ENCODE peak calls at places on chromosome 10, in ten cellular contexts. R, Y, J, K, M, U, L, Z, W and A are unnamed samples.

GRCh38 chr10:111079241-111079760 is 2.5 kb downstream of the ADRA2A start:
- DNase-seq in K (no peak), Z (no peak), M (no peak), U (no peak), J (no peak), W (no peak), R (no peak), Y (no peak), L (no peak), A (no peak)

GRCh38 chr10:13977861-13978843 is 352.6 kb downstream of the FRMD4A start:
- DNase-seq in W (peak), R (peak), U (no peak), K (no peak), Z (no peak), M (no peak), Y (no peak), L (peak), J (no peak), A (peak)

GRCh38 chr10:85650791-85651506 is 715.6 kb downstream of the GRID1 start:
- DNase-seq in L (no peak), U (no peak), J (no peak), W (no peak), Z (no peak), M (no peak), R (no peak), Y (no peak), K (no peak), A (no peak)

GRCh38 chr10:58531084-58531695 is 18.5 kb downstream of the BICC1 start:
- DNase-seq in M (peak), U (peak), R (peak), W (peak), L (peak), K (peak), Z (no peak), Y (peak), J (peak), A (peak)

GRCh38 chr10:89738551-89739209 is 37.3 kb downstream of the KIF20B start:
- DNase-seq in R (no peak), Y (no peak), K (peak), M (no peak), L (no peak), W (no peak), U (no peak), J (no peak), Z (no peak), A (no peak)

GRCh38 chr10:81215498-81215897 is 659.5 kb upstream of the NRG3 start:
- DNase-seq in U (no peak), Z (no peak), W (peak), J (no peak), K (no peak), M (no peak), R (no peak), Y (no peak), L (no peak), A (no peak)

GRCh38 chr10:71281646-71282322 is 37.3 kb upstream of the SLC29A3 start:
- DNase-seq in W (no peak), Y (no peak), M (no peak), K (no peak), J (no peak), U (no peak), Z (no peak), L (no peak), R (no peak), A (no peak)

GRCh38 chr10:125661942-125662515 is 20.9 kb downstream of the TEX36 start:
- DNase-seq in M (no peak), Z (no peak), W (peak), Y (no peak), R (peak), K (no peak), L (peak), J (no peak), U (peak), A (peak)

DNA sequence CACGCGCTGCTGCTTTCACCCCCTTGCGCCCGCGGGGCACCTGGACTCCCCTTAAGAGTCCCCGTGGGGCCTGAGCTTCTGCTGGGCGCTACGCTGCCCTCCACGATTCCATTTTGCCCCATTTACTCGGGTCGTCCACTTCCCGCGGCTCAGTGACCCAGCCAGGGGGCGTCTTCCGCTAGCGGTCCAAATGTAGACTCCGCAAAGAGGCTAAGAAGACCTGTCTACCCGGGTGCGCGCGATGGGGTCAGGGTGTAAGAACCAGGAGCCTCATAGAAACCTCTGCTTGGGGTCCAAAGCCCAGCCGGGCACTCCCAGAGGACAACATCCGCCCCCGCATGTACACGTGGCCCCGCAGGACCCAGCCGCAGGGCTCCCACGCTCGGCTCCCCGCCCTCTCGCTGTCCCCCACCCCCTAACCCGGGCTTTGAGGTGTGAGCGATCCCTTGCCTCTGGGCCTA is 5.2 kb upstream of the HMX2 start:
- DNase-seq in W (no peak), J (no peak), Y (no peak), L (no peak), M (no peak), Z (no peak), U (no peak), K (no peak), R (no peak), A (no peak)
- TF ChIP-seq CTCF in W (no peak), J (no peak), Y (no peak), L (no peak), M (no peak), Z (no peak), U (no peak), K (no peak), R (no peak), A (no peak)

GRCh38 chr10:100969175-100970075 is at the start of gene SEMA4G:
- DNase-seq in K (peak), Z (peak), M (peak), R (peak), Y (no peak), U (peak), L (peak), W (peak), J (no peak), A (peak)

GRCh38 chr10:100967332-100967731 is 2.0 kb upstream of the SEMA4G start:
- DNase-seq in Z (no peak), L (no peak), W (no peak), U (no peak), Y (no peak), J (no peak), M (no peak), R (no peak), K (no peak), A (no peak)

GRCh38 chr10:100966887-100967286 is 2.4 kb upstream of the SEMA4G start:
- DNase-seq in L (no peak), W (no peak), U (no peak), Y (no peak), K (no peak), J (no peak), R (no peak), M (no peak), Z (no peak), A (no peak)

GRCh38 chr10:100968839-100969174 is 497 bp upstream of the SEMA4G start:
- DNase-seq in K (no peak), Y (no peak), M (no peak), W (no peak), U (no peak), L (no peak), J (no peak), R (no peak), Z (no peak), A (no peak)

GRCh38 chr10:100968037-100968736 is 1.1 kb upstream of the SEMA4G start:
- DNase-seq in J (no peak), Y (no peak), Z (no peak), W (no peak), L (no peak), R (no peak), U (no peak), K (no peak), M (peak), A (no peak)
- H3K4me3 ChIP-seq in J (no peak), Y (no peak), Z (no peak), W (no peak), L (no peak), R (no peak), U (no peak), K (no peak), M (no peak), A (no peak)

GRCh38 chr10:78780551-78780961 is 288.2 kb upstream of the ZMIZ1 start:
- DNase-seq in R (no peak), Y (no peak), U (no peak), L (no peak), J (peak), K (no peak), Z (peak), W (no peak), M (no peak), A (no peak)

GRCh38 chr10:78783753-78784152 is 285.0 kb upstream of the ZMIZ1 start:
- DNase-seq in W (no peak), Z (no peak), Y (no peak), M (no peak), K (no peak), R (no peak), U (no peak), J (no peak), L (no peak), A (no peak)

GRCh38 chr10:78781251-78781913 is 287.4 kb upstream of the ZMIZ1 start:
- DNase-seq in K (no peak), M (no peak), Z (no peak), U (no peak), Y (no peak), R (no peak), J (no peak), L (no peak), W (no peak), A (no peak)

GRCh38 chr10:78781991-78782390 is 286.8 kb upstream of the ZMIZ1 start:
- DNase-seq in R (no peak), M (no peak), L (no peak), K (no peak), Y (no peak), U (no peak), J (no peak), W (no peak), Z (no peak), A (no peak)

GRCh38 chr10:78782441-78782840 is 286.3 kb upstream of the ZMIZ1 start:
- DNase-seq in W (no peak), J (no peak), U (no peak), K (no peak), Y (no peak), R (no peak), M (no peak), Z (no peak), L (no peak), A (no peak)
- TF ChIP-seq CTCF in W (no peak), J (no peak), U (no peak), K (no peak), Y (no peak), R (no peak), M (no peak), Z (no peak), L (no peak), A (no peak)

GRCh38 chr10:133235265-133235664 is 2.4 kb upstream of the VENTX start:
- DNase-seq in U (no peak), R (no peak), M (no peak), Z (no peak), J (no peak), L (no peak), K (peak), W (no peak), Y (no peak), A (no peak)
- H3K4me3 ChIP-seq in U (no peak), R (no peak), M (no peak), Z (no peak), J (no peak), L (no peak), K (no peak), W (no peak), Y (peak), A (no peak)

GRCh38 chr10:92826504-92826903 is 21.8 kb upstream of the EXOC6 start:
- DNase-seq in Y (no peak), K (no peak), L (no peak), R (no peak), W (no peak), Z (no peak), U (no peak), M (no peak), J (no peak), A (no peak)

GRCh38 chr10:92822060-92822634 is 26.2 kb upstream of the EXOC6 start:
- DNase-seq in J (no peak), U (peak), K (peak), M (no peak), L (peak), W (peak), Z (no peak), R (peak), Y (no peak), A (peak)

GRCh38 chr10:92826061-92826460 is 22.3 kb upstream of the EXOC6 start:
- DNase-seq in L (no peak), M (no peak), K (no peak), J (no peak), Z (no peak), R (no peak), W (no peak), U (no peak), Y (no peak), A (no peak)

GRCh38 chr10:92822964-92823363 is 25.4 kb upstream of the EXOC6 start:
- DNase-seq in W (peak), Y (no peak), M (no peak), U (peak), Z (no peak), L (no peak), R (peak), K (peak), J (no peak), A (no peak)
- TF ChIP-seq CTCF in W (no peak), Y (no peak), M (no peak), U (peak), Z (peak), L (no peak), R (peak), K (peak), J (no peak), A (no peak)

DNA sequence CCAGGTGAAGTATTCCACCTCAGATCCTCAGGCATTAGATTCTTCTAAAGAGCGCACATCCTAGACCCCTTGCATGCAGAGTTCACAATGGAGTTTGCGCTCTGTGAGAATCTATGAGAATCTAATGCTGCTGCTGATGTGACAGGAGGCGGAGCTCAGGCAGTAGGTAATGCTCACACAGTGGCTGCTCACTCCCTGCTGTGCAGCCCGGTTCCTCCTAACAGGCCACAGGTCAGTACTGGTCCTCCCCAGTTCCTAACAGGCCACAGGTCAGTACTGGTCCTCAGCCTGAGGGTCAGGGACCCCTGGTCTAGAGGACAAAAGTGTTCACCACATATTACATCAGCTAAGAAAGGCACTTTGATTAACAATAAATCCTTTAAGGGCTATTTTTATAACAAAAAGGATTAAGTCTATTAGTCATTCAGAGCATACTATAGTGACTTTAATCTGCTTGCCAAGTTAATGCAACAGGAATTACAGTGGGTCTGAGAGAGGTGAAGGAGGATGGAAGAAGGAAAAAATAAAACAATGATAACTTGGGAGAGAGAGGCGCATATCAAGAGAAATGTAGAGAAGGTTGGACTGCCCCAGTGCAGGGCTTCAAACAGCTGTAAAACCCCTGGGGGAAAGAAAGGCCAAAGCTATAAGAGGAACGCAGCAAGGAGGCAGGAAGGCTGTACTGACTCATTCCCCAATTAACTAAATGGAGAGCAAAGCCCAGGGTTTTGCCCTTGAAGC is 49.2 kb downstream of the CUL2 start:
- DNase-seq in J (no peak), Y (no peak), W (peak), Z (no peak), K (no peak), U (no peak), R (peak), L (peak), M (no peak), A (peak)
- H3K4me3 ChIP-seq in J (no peak), Y (no peak), W (no peak), Z (no peak), K (no peak), U (no peak), R (no peak), L (no peak), M (no peak), A (no peak)

DNA sequence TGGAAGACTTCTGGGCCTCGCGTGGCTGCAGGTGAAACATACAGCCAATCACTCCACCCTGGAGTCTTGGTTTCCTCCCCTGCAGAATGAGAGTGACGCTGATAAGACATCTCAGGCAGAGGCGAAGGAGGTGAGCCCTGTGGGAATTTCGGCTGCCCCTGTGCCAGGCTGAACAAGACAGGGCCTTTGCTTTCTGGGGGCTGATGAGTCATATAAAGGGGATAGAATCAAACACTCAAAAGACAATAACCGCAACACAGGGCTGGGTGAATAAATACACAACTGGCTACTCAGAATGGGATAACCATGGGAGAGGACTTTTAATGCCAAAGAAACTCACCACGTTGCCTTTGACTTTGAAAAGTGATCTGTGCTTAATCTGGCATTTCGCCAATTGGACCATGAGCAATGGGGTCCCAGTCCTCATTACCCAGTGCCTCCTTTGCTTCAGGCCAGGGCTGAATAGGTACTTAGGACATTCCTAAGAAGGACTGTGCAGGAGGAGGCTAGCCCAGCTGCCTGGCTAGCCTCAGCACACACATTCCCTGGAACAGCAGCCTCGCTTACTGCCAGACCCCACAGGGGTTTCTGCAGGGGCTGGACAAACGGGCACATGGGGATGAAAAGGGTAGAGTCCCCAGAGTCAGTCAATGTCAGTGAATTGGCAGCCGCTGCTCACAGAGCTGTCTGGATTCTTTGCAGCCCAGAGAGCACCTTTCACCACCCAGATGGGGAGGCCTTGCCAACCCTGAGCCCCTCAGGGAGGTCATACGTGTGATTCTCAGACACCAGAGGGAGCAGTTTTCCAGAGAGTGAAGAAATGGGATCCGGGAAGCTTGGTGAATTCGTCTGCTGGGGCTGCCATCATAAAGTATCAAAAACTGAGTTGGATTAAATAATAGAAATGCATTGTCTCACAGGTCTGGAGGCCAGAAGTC is 143.5 kb downstream of the KCNMA1 start:
- DNase-seq in M (no peak), J (no peak), W (peak), L (no peak), R (peak), Y (no peak), K (no peak), Z (no peak), U (peak), A (no peak)
- TF ChIP-seq CTCF in M (no peak), J (peak), W (peak), L (peak), R (peak), Y (peak), K (no peak), Z (peak), U (peak), A (peak)

DNA sequence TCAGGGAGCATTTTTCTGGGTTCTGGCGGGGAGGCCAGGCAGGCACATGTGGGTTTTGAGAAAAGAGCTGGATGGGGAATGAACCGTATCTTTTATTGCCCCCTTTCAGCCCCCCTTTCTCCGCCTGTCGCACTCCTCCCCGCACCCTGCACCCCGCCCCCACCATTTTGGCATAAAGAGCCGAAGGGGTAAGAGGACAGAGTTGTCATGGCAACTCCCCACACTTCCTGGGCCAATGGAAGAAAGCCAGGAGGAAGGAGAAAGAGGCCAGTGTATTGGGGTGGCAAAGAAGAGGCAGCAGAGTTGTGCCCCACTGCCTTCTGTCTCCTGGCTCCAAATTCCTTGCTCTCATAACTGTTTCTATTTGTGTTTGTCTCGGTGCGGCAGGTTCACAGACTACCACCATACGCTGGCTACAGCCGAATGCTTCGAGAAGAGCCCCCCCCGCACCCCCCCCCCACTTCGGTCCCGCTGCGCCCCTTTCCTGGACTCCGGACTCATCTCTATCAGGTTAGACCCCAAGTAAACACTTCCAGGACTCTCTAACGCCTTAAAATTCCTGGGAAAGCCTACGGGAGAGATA is 3.4 kb downstream of the KCNIP2 start:
- DNase-seq in U (no peak), Z (no peak), R (no peak), M (no peak), K (no peak), Y (no peak), W (peak), J (no peak), L (no peak), A (no peak)
- H3K4me3 ChIP-seq in U (peak), Z (peak), R (no peak), M (peak), K (no peak), Y (peak), W (peak), J (peak), L (peak), A (peak)

GRCh38 chr10:112429654-112430230 is 17.0 kb downstream of the ZDHHC6 start:
- DNase-seq in W (no peak), M (no peak), L (no peak), Z (no peak), J (no peak), U (no peak), R (no peak), K (no peak), Y (no peak), A (no peak)
- TF ChIP-seq CTCF in W (no peak), M (no peak), L (no peak), Z (no peak), J (no peak), U (no peak), R (no peak), K (no peak), Y (no peak), A (no peak)

DNA sequence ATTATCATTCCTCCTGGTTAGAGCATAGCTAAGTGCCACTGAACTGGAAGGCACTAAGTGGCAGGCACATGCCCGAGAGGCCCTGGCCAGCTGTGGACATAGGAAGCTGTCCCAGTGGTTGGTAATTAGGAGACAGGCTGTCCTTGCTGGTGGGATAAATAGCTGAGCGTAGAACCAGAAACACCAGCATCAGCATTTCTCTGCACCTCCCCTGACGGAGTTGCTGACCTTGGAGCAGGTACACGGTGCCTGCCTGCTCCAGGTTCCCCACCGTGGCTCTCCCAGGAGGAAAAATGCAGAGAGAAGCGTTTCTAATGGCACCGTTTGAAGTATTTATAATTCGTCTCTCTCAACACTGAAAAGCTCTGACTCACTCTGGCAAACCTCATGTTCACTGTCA is 5.6 kb upstream of the ABLIM1 start:
- DNase-seq in Z (no peak), L (no peak), K (no peak), U (no peak), J (no peak), M (no peak), R (no peak), Y (no peak), W (no peak), A (no peak)
- H3K4me3 ChIP-seq in Z (no peak), L (no peak), K (no peak), U (no peak), J (no peak), M (no peak), R (no peak), Y (no peak), W (no peak), A (no peak)